ENCODE peak calls at places on chromosome 22, in nine cellular contexts. C is heart left ventricle, M is OCI-LY7, S is HCT116, O is fibroblast of lung, W is stomach, X is PC-3, A is tibial nerve, N is endodermal cell. L is an unnamed sample.

GRCh38 chr22:38262051-38262795 is 10.6 kb downstream of the TMEM184B start:
- DNase-seq in M (peak; percentile 64), X (peak; percentile 42), O (peak; percentile 34), N (peak; percentile 90), C (peak; percentile 61), W (peak; percentile 71), A (no peak), S (no peak), L (no peak)

GRCh38 chr22:47192651-47193437 is 430.4 kb downstream of the TBC1D22A start:
- DNase-seq in O (no peak), W (peak; percentile 25), N (peak; percentile 81), A (no peak), M (peak; percentile 55), C (no peak), S (peak; percentile 75), X (peak; percentile 52), L (peak; percentile 50)

GRCh38 chr22:29004647-29005371 is 56.8 kb downstream of the C22orf31 start:
- DNase-seq in N (peak; percentile 91), A (no peak), S (peak; percentile 45), O (peak; percentile 40), W (peak; percentile 85), C (peak; percentile 48), M (no peak), X (no peak), L (no peak)

GRCh38 chr22:18028817-18029527 is 4.6 kb upstream of the MICAL3 start:
- DNase-seq in O (no peak), A (no peak), S (no peak), C (no peak), X (peak; percentile 19), M (peak; percentile 68), W (no peak), N (no peak), L (no peak)

GRCh38 chr22:33271390-33272161 is 213.4 kb upstream of the SYN3 start:
- DNase-seq in X (no peak), C (peak; percentile 71), M (peak; percentile 99), S (no peak), A (peak; percentile 26), W (peak; percentile 87), N (no peak), O (peak; percentile 54), L (peak; percentile 71)

GRCh38 chr22:39773976-39774539 is 119.5 kb downstream of the ENTHD1 start:
- DNase-seq in O (peak; percentile 3), C (no peak), S (no peak), W (no peak), N (no peak), X (peak; percentile 25), M (peak; percentile 1), A (no peak), L (no peak)

GRCh38 chr22:33247758-33248157 is 189.6 kb upstream of the SYN3 start:
- DNase-seq in X (no peak), A (no peak), M (no peak), S (no peak), N (no peak), O (peak; percentile 11), C (no peak), W (no peak), L (no peak)

GRCh38 chr22:32967285-32968101 is 90.7 kb downstream of the SYN3 start:
- DNase-seq in M (no peak), N (no peak), W (no peak), C (no peak), X (no peak), S (no peak), O (no peak), A (no peak), L (no peak)

GRCh38 chr22:38085501-38085900 is 1.5 kb upstream of the SLC16A8 start:
- DNase-seq in M (no peak), O (no peak), X (no peak), S (no peak), W (no peak), A (no peak), C (no peak), N (no peak), L (no peak)

GRCh38 chr22:17712441-17712840 is 61.8 kb downstream of the BID start:
- DNase-seq in W (no peak), A (no peak), X (peak; percentile 52), N (no peak), C (no peak), O (peak; percentile 63), S (no peak), M (no peak), L (no peak)

GRCh38 chr22:38956551-38956950 is 858 bp upstream of the APOBEC3A start:
- DNase-seq in C (no peak), S (no peak), W (no peak), A (no peak), X (no peak), O (no peak), M (no peak), N (no peak), L (no peak)

GRCh38 chr22:31142285-31142684 is 2.0 kb upstream of the PLA2G3 start:
- DNase-seq in N (peak; percentile 43), O (no peak), M (no peak), A (no peak), X (no peak), W (no peak), C (no peak), S (no peak), L (no peak)

GRCh38 chr22:17575681-17576080 is 12.4 kb downstream of the SLC25A18 start:
- DNase-seq in W (no peak), C (no peak), X (no peak), N (no peak), S (no peak), O (no peak), M (no peak), A (no peak), L (no peak)

GRCh38 chr22:28570697-28571373 is 108.8 kb downstream of the TTC28 start:
- DNase-seq in X (peak; percentile 26), N (no peak), C (no peak), A (no peak), M (no peak), O (no peak), W (no peak), S (no peak), L (no peak)

GRCh38 chr22:48640890-48641771 is 1186.5 kb downstream of the BRD1 start:
- DNase-seq in W (no peak), M (no peak), N (no peak), S (no peak), O (no peak), A (no peak), C (no peak), X (no peak), L (no peak)

GRCh38 chr22:36285545-36285944 is 32.6 kb downstream of the APOL1 start:
- DNase-seq in O (no peak), C (peak; percentile 40), W (no peak), S (no peak), M (no peak), N (no peak), A (no peak), X (no peak), L (no peak)
- TF ChIP-seq CTCF in O (no peak), C (no peak), W (no peak), S (no peak), M (no peak), N (no peak), A (no peak), X (no peak), L (no peak)

DNA sequence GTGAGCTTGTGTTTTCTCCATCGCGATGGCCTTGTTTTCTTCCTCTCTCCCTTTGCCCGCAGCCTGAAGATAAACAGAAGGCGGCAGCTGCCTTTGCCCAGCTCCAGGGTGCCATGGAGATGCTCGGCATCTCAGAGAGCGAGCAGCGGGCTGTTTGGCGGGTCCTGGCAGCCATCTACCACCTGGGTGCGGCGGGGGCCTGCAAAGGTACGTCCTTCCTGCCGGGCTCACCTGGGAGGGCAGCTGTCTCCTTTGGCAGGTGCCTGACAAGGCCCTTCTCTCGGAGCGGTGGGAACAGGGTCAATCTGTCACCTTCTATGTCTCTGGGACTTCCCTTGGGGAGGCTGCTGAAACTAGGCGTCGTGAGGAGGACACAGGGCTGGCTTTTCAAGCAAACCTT is 55.9 kb downstream of the MYO18B start:
- DNase-seq in C (no peak), A (no peak), S (no peak), W (no peak), X (no peak), O (no peak), M (no peak), N (no peak), L (no peak)
- H3K4me1 ChIP-seq in C (no peaks in the 10 kb centered on the region), A (no peaks in the 10 kb centered on the region), S (no peaks in the 10 kb centered on the region), W (no peaks in the 10 kb centered on the region), X (no peaks in the 10 kb centered on the region), O (no peaks in the 10 kb centered on the region), M (no peaks in the 10 kb centered on the region), N (no peaks in the 10 kb centered on the region), L (no peaks in the 10 kb centered on the region)

GRCh38 chr22:24159650-24160049 is 21.6 kb upstream of the SUSD2 start:
- DNase-seq in X (no peak), N (no peak), C (no peak), W (no peak), S (no peak), O (no peak), A (no peak), M (no peak), L (no peak)

GRCh38 chr22:24161485-24161884 is 19.8 kb upstream of the SUSD2 start:
- DNase-seq in M (no peak), O (no peak), W (no peak), N (no peak), A (no peak), C (no peak), S (no peak), X (no peak), L (no peak)

GRCh38 chr22:24162377-24162927 is 18.8 kb upstream of the SUSD2 start:
- DNase-seq in C (no peak), N (no peak), S (no peak), O (no peak), M (no peak), A (no peak), X (no peak), W (no peak), L (no peak)

GRCh38 chr22:24161909-24162308 is 19.4 kb upstream of the SUSD2 start:
- DNase-seq in X (no peak), M (no peak), O (no peak), N (no peak), C (no peak), W (peak; percentile 86), S (no peak), A (no peak), L (no peak)

GRCh38 chr22:24160546-24160945 is 20.7 kb upstream of the SUSD2 start:
- DNase-seq in N (no peak), A (no peak), W (no peak), X (no peak), S (no peak), O (no peak), C (no peak), M (no peak), L (no peak)
- H3K27ac ChIP-seq in N (no peak overlapping the region), A (no peak overlapping the region), W (no peak overlapping the region), X (no peak overlapping the region), S (no peak overlapping the region), O (no peak overlapping the region), C (peak overlapping the region; percentile 83), M (no peak overlapping the region), L (peak overlapping the region; percentile 94)

DNA sequence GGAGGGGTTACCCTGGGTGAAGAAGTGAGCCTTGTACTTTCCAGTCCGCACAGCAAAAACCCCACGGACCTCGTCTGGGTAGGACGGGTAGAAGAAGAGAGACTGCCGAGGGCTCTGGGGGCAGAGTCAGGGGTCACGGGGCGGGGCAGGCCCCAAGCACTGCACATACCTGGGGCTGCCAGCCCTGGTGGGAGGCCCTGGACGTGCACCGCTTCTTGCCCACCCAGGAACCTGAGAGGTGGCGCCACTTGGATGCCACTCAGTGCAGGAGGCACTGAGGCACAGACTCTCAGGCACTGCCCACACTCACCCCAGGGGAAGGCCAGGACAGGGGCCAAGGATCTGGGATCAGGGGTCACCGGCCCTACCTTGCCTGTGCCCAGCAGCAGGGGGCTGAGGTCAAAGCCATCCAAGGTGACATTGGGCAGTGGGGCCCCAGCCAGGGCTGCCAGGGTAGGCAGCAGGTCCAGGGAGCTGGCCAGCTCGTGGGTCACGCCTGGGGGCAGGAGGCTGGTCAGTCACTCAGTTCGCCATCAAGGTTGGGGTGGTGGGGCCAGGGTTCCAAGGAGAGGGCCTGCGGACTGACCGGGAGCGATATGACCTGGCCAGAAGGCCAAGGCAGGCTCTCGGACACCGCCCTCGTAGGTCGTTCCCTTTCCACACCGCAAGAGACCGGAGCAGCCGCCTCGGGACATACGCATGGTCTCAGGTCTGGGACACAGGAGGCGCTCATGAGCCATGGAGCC is 2.2 kb downstream of the ARSA start:
- DNase-seq in N (peak; percentile 83), C (no peak), A (no peak), O (no peak), M (no peak), X (no peak), W (peak; percentile 21), S (no peak), L (no peak)
- TF ChIP-seq CTCF in N (peak; percentile 67), C (no peak), A (no peak), O (no peak), M (peak; percentile 27), X (peak; percentile 25), W (no peak), S (peak; percentile 37), L (no peak)